ENCODE peak calls at places on chromosomes 6 and 20, in eight cellular contexts. U is psoas muscle, B is epithelial cell of proximal tubule, Q is fibroblast of lung, T is HCT116, X is thyroid gland, W is cardiac fibroblast, J is left ventricle myocardium inferior. F is an unnamed sample.

GRCh38 chr20:3796477-3797225 is 541 bp downstream of the CDC25B start:
- DNase-seq in U (no peak), B (no peak), Q (no peak), T (no peak), X (no peak), W (no peak), J (no peak), F (no peak)

GRCh38 chr20:46820682-46821081 is 74.0 kb upstream of the EYA2 start:
- DNase-seq in U (no peak), B (no peak), Q (no peak), T (no peak), X (no peak), W (no peak), J (no peak), F (no peak)

GRCh38 chr6:2958802-2959201 is 12.6 kb downstream of the SERPINB6 start:
- DNase-seq in U (no peak), B (no peak), Q (no peak), T (no peak), X (no peak), W (no peak), J (no peak), F (no peak)

GRCh38 chr6:26064619-26065257 is 22.5 kb upstream of the HFE start:
- DNase-seq in U (no peak), B (no peak), Q (peak), T (peak), X (peak), W (peak), J (no peak), F (peak)

GRCh38 chr20:49320460-49320859 is 42.6 kb upstream of the ZNFX1 start:
- DNase-seq in U (no peak), B (no peak), Q (peak), T (peak), X (peak), W (peak), J (no peak), F (no peak)

GRCh38 chr20:50048420-50049166 is 64.4 kb downstream of the UBE2V1 start:
- DNase-seq in U (no peak), B (no peak), Q (no peak), T (no peak), X (peak), W (peak), J (no peak), F (peak)

GRCh38 chr6:143198312-143198711 is 137.6 kb downstream of the AIG1 start:
- DNase-seq in U (no peak), B (no peak), Q (no peak), T (no peak), X (no peak), W (no peak), J (no peak), F (no peak)

GRCh38 chr20:46400253-46400652 is 6.2 kb downstream of the ELMO2 start:
- DNase-seq in U (no peak), B (no peak), Q (peak), T (no peak), X (peak), W (peak), J (no peak), F (no peak)

GRCh38 chr6:69631552-69632346 is 165.1 kb downstream of the LMBRD1 start:
- DNase-seq in U (no peak), B (no peak), Q (no peak), T (no peak), X (no peak), W (no peak), J (no peak), F (peak)

GRCh38 chr20:19566226-19566960 is 191.7 kb upstream of the RIN2 start:
- DNase-seq in U (no peak), B (peak), Q (no peak), T (no peak), X (peak), W (peak), J (no peak), F (no peak)

GRCh38 chr6:49541210-49541724 is 9.2 kb upstream of the C6orf141 start:
- DNase-seq in U (no peak), B (peak), Q (peak), T (peak), X (no peak), W (peak), J (no peak), F (no peak)

GRCh38 chr20:24837721-24838456 is 111.2 kb upstream of the CST7 start:
- DNase-seq in U (no peak), B (peak), Q (peak), T (no peak), X (no peak), W (peak), J (no peak), F (no peak)

DNA sequence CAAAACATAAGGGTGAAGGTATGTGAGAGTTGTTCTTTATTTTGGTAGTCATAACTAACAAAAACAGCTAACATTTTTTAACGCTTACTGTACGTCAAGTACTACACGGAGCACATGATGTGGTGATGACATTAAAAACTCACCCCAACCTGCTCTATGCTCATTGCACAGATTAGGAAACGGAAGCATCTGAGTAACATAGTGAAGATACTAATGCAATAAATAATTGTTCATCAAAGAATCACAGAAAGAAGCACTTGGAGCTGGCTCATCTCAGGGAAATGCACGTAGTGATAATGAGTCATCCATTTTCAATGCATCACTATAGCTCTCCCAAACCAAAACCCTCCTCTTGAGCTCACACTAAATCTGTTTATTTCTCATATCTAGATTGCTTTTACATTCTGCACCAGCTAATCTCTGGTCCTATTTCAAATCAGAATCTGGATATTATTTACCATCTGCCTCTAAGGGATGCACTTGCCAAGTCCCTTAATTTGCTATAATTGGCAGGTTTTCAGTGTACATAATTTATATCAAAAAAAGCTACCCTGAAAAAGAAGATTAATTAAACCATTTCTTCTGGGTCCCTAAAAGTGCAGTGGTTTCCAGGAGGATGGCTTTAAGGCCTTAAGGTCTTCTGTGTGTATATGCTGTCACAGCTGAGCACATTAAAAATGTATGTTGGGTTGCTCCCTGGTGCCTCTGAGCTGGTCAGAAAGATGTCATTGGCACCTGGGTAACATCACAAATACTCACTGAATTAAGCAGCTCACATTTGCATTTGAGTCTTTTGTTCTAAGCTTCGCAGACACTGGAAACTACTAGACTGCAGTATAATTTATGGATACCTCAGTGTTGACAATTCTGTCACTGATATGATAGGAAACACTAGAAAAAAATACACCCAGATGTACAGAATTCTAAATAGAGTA is 677.3 kb upstream of the CITED2 start:
- DNase-seq in U (no peak), B (peak), Q (peak), T (no peak), X (no peak), W (peak), J (no peak), F (no peak)
- H3K4me3 ChIP-seq in U (no peak), B (no peak), Q (no peak), T (no peak), X (no peak), W (no peak), J (no peak), F (no peak)

GRCh38 chr6:10424005-10424404 is 9.1 kb upstream of the TFAP2A start:
- DNase-seq in U (no peak), B (no peak), Q (no peak), T (no peak), X (no peak), W (no peak), J (no peak), F (peak)
- H3K4me3 ChIP-seq in U (no peak), B (no peak), Q (no peak), T (no peak), X (no peak), W (no peak), J (no peak), F (no peak)

GRCh38 chr6:155974359-155974758 is 518.7 kb upstream of the NOX3 start:
- DNase-seq in U (no peak), B (no peak), Q (no peak), T (no peak), X (no peak), W (no peak), J (no peak), F (no peak)
- H3K4me3 ChIP-seq in U (no peak), B (no peak), Q (no peak), T (no peak), X (no peak), W (no peak), J (no peak), F (no peak)

GRCh38 chr6:116443105-116443504 is 18.1 kb upstream of the CALHM6 start:
- DNase-seq in U (no peak), B (no peak), Q (no peak), T (no peak), X (no peak), W (no peak), J (no peak), F (no peak)

GRCh38 chr6:116438590-116439448 is 22.4 kb upstream of the CALHM6 start:
- DNase-seq in U (no peak), B (no peak), Q (no peak), T (no peak), X (no peak), W (peak), J (no peak), F (no peak)

GRCh38 chr6:116444092-116444491 is 17.1 kb upstream of the CALHM6 start:
- DNase-seq in U (no peak), B (no peak), Q (peak), T (peak), X (no peak), W (peak), J (no peak), F (peak)

GRCh38 chr6:116436586-116436985 is 24.6 kb upstream of the CALHM6 start:
- DNase-seq in U (no peak), B (no peak), Q (no peak), T (no peak), X (no peak), W (no peak), J (no peak), F (no peak)

DNA sequence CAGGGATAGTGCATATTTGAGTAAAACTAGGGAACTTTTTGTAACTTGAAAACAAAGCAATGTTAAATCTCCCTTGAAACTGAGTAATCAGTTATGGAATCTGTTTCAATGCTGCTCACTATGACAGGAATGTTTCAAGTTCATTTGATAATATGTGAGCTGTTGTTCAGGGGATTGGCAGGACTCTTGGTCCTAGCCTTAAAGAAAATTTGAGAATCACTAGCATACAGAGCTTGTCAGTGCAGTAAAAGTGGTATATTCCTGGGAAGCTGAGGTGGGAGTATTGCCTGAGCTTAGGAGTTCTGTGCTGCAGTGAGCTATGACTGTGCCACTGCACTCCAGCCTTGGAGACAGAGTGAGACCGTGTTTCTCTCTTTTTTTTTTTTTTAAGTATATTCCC is 21.6 kb upstream of the CALHM6 start:
- DNase-seq in U (no peak), B (no peak), Q (no peak), T (no peak), X (no peak), W (peak), J (no peak), F (no peak)
- H3K4me3 ChIP-seq in U (no peak), B (no peak), Q (no peak), T (no peak), X (no peak), W (no peak), J (no peak), F (no peak)

GRCh38 chr6:50714487-50715379 is 1.4 kb downstream of the TFAP2D start:
- DNase-seq in U (no peak), B (no peak), Q (no peak), T (no peak), X (no peak), W (no peak), J (no peak), F (no peak)
- H3K4me3 ChIP-seq in U (no peak), B (no peak), Q (no peak), T (no peak), X (no peak), W (no peak), J (no peak), F (no peak)

DNA sequence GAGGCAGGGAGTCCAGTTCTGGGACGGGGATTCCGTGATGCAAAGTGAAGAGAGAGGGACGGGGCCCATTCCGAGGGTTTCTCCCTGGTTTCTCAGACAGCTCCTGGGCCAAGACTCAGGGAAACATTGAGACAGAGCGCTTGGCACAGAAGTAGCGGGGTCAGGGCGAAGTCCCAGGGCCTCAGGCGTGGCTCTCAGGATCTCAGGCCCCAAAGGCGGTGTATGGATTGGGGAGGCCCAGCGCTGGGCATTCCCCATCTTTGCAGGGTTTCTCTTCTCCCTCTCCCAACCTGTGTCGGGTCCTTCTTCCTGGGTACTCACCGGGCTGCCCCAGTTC is 35.9 kb upstream of the HLA-G start:
- DNase-seq in U (no peak), B (no peak), Q (no peak), T (no peak), X (peak), W (no peak), J (no peak), F (no peak)
- H3K4me3 ChIP-seq in U (peak), B (peak), Q (no peak), T (no peak), X (peak), W (no peak), J (peak), F (no peak)

F was measured in Jurkat, Clone E6-1.